ENCODE peak calls at places on chromosomes 11 and 22, in ten cellular contexts. E is stimulated activated CD4-positive, alpha-beta T cell treated with anti-CD3 and anti-CD28 coated beads, Interleukin-2, amount 100 ng/mL, for 48 hours; A is NCI-H1417; L is WTC11; H is osteocyte; Y is aorta; O is psoas muscle; U is fibroblast of villous mesenchyme; J is Kasumi-1; S is activated CD4-positive, alpha-beta T cell treated with anti-CD3 and anti-CD28 coated beads for 24 hours. K is an unnamed sample.

GRCh38 chr11:26522912-26523610 is 49.0 kb downstream of the MUC15 start:
- DNase-seq in E (no peak), A (peak), L (peak), H (no peak), Y (no peak), O (no peak), U (peak), J (peak), S (no peak), K (peak)

GRCh38 chr11:126853732-126854131 is 146.8 kb downstream of the KIRREL3 start:
- DNase-seq in E (no peak), A (no peak), L (no peak), H (no peak), Y (no peak), O (no peak), U (peak), J (no peak), S (no peak), K (no peak)

GRCh38 chr22:23753371-23753770 is 854 bp downstream of the VPREB3 start:
- DNase-seq in E (no peak), A (no peak), L (no peak), H (no peak), Y (no peak), O (no peak), U (no peak), J (no peak), S (no peak), K (no peak)

GRCh38 chr22:48242461-48242864 is 1480.0 kb downstream of the TBC1D22A start:
- DNase-seq in E (no peak), A (no peak), L (no peak), H (peak), Y (no peak), O (no peak), U (no peak), J (no peak), S (no peak), K (no peak)

GRCh38 chr11:97110376-97110775 is 720.6 kb downstream of the JRKL start:
- DNase-seq in E (no peak), A (no peak), L (no peak), H (no peak), Y (no peak), O (no peak), U (no peak), J (no peak), S (no peak), K (no peak)

GRCh38 chr11:92827132-92827531 is 142.3 kb upstream of the MTNR1B start:
- DNase-seq in E (no peak), A (no peak), L (no peak), H (no peak), Y (no peak), O (no peak), U (no peak), J (no peak), S (no peak), K (no peak)

GRCh38 chr11:64226507-64227051 is 505 bp downstream of the NUDT22 start:
- DNase-seq in E (no peak), A (peak), L (no peak), H (no peak), Y (peak), O (peak), U (no peak), J (peak), S (no peak), K (peak)

GRCh38 chr22:37167176-37167980 is 17.7 kb upstream of the IL2RB start:
- DNase-seq in E (no peak), A (no peak), L (peak), H (no peak), Y (peak), O (no peak), U (no peak), J (no peak), S (no peak), K (no peak)

GRCh38 chr11:61545341-61545740 is 35.5 kb downstream of the SYT7 start:
- DNase-seq in E (no peak), A (no peak), L (no peak), H (no peak), Y (no peak), O (no peak), U (no peak), J (peak), S (no peak), K (peak)

GRCh38 chr11:269146-269890 is 8.9 kb upstream of the NLRP6 start:
- DNase-seq in E (no peak), A (no peak), L (no peak), H (no peak), Y (no peak), O (no peak), U (peak), J (peak), S (no peak), K (peak)

GRCh38 chr11:9057032-9057431 is 34.4 kb downstream of the SCUBE2 start:
- DNase-seq in E (no peak), A (peak), L (no peak), H (no peak), Y (no peak), O (no peak), U (no peak), J (no peak), S (no peak), K (no peak)